ENCODE peak calls at places on chromosomes 12 and 14, in five cellular contexts. One of them, this sample, is unnamed. For H3K9me3 and H3K4me1, the result is how much of the 10 kb centered on the place peaks cover.

GRCh38 chr14:33693237-33693636 is 257.6 kb downstream of the EGLN3 start:
- DNase-seq in CD8-positive, alpha-beta memory T cell: no peak
- DNase-seq in stomach: no peak
- DNase-seq in GM23248: peak
- DNase-seq in thoracic aorta: no peak
- DNase-seq in this sample: no peak

GRCh38 chr14:89324501-89325298 is 92.3 kb downstream of the FOXN3 start:
- DNase-seq in CD8-positive, alpha-beta memory T cell: peak
- DNase-seq in stomach: no peak
- DNase-seq in GM23248: no peak
- DNase-seq in thoracic aorta: no peak
- DNase-seq in this sample: no peak

GRCh38 chr14:40413146-40413545 is 980.9 kb upstream of the FBXO33 start:
- DNase-seq in GM23248: no peak
- DNase-seq in CD8-positive, alpha-beta memory T cell: no peak
- DNase-seq in thoracic aorta: no peak
- DNase-seq in stomach: no peak
- DNase-seq in this sample: no peak

GRCh38 chr14:72688990-72689677 is 204.8 kb downstream of the DPF3 start:
- DNase-seq in GM23248: no peak
- DNase-seq in stomach: no peak
- DNase-seq in thoracic aorta: no peak
- DNase-seq in CD8-positive, alpha-beta memory T cell: no peak
- DNase-seq in this sample: no peak

GRCh38 chr12:41936333-41936732 is 208.3 kb downstream of the GXYLT1 start:
- DNase-seq in CD8-positive, alpha-beta memory T cell: no peak
- DNase-seq in GM23248: no peak
- DNase-seq in stomach: no peak
- DNase-seq in thoracic aorta: no peak
- DNase-seq in this sample: no peak

GRCh38 chr12:49505672-49506071 is 33.2 kb upstream of the KCNH3 start:
- DNase-seq in CD8-positive, alpha-beta memory T cell: no peak
- DNase-seq in GM23248: peak
- DNase-seq in stomach: no peak
- DNase-seq in thoracic aorta: no peak
- DNase-seq in this sample: no peak

GRCh38 chr12:77893918-77894317 is 63.2 kb downstream of the NAV3 start:
- DNase-seq in GM23248: no peak
- DNase-seq in stomach: peak
- DNase-seq in CD8-positive, alpha-beta memory T cell: no peak
- DNase-seq in thoracic aorta: no peak
- DNase-seq in this sample: no peak

GRCh38 chr14:50272498-50272897 is 39.5 kb downstream of the L2HGDH start:
- DNase-seq in thoracic aorta: no peak
- DNase-seq in GM23248: peak
- DNase-seq in CD8-positive, alpha-beta memory T cell: no peak
- DNase-seq in stomach: no peak
- DNase-seq in this sample: no peak

GRCh38 chr12:118850244-118850825 is 131.0 kb upstream of the SRRM4 start:
- DNase-seq in stomach: no peak
- DNase-seq in GM23248: no peak
- DNase-seq in thoracic aorta: no peak
- DNase-seq in CD8-positive, alpha-beta memory T cell: no peak
- DNase-seq in this sample: no peak

GRCh38 chr14:36238666-36239363 is 62.3 kb upstream of the PTCSC3 start:
- DNase-seq in stomach: no peak
- DNase-seq in GM23248: peak
- DNase-seq in thoracic aorta: no peak
- DNase-seq in CD8-positive, alpha-beta memory T cell: no peak
- DNase-seq in this sample: no peak

GRCh38 chr14:105398726-105399440 is 545 bp downstream of the TEX22 start:
- DNase-seq in GM23248: peak
- DNase-seq in stomach: no peak
- DNase-seq in CD8-positive, alpha-beta memory T cell: no peak
- DNase-seq in thoracic aorta: no peak
- DNase-seq in this sample: peak

GRCh38 chr12:74722709-74723108 is 185.1 kb downstream of the ATXN7L3B start:
- DNase-seq in thoracic aorta: no peak
- DNase-seq in GM23248: no peak
- DNase-seq in stomach: no peak
- DNase-seq in CD8-positive, alpha-beta memory T cell: no peak
- DNase-seq in this sample: no peak

GRCh38 chr12:121132601-121133481 is at the start of gene P2RX7:
- DNase-seq in GM23248: peak
- DNase-seq in CD8-positive, alpha-beta memory T cell: peak
- DNase-seq in thoracic aorta: peak
- DNase-seq in stomach: peak
- DNase-seq in this sample: peak

GRCh38 chr12:81722004-81722403 is 37.1 kb downstream of the PPFIA2 start:
- DNase-seq in stomach: no peak
- DNase-seq in GM23248: peak
- DNase-seq in thoracic aorta: no peak
- DNase-seq in CD8-positive, alpha-beta memory T cell: no peak
- DNase-seq in this sample: no peak

GRCh38 chr14:67942311-67942710 is 122.7 kb downstream of the RAD51B start:
- DNase-seq in stomach: no peak
- DNase-seq in thoracic aorta: no peak
- DNase-seq in GM23248: peak
- DNase-seq in CD8-positive, alpha-beta memory T cell: no peak
- DNase-seq in this sample: no peak

GRCh38 chr12:120012067-120012621 is 23.1 kb downstream of the BICDL1 start:
- DNase-seq in thoracic aorta: no peak
- DNase-seq in CD8-positive, alpha-beta memory T cell: peak
- DNase-seq in stomach: no peak
- DNase-seq in GM23248: peak
- DNase-seq in this sample: peak

GRCh38 chr14:103563089-103563620 is 395 bp downstream of the COA8 start:
- DNase-seq in GM23248: no peak
- DNase-seq in CD8-positive, alpha-beta memory T cell: no peak
- DNase-seq in stomach: peak
- DNase-seq in thoracic aorta: no peak
- DNase-seq in this sample: no peak

GRCh38 chr12:100926669-100927248 is 132.2 kb downstream of the ANO4 start:
- DNase-seq in GM23248: peak
- DNase-seq in CD8-positive, alpha-beta memory T cell: no peak
- DNase-seq in thoracic aorta: no peak
- DNase-seq in stomach: no peak
- DNase-seq in this sample: no peak

GRCh38 chr12:27896419-27896990 is 76.0 kb downstream of the PTHLH start:
- DNase-seq in thoracic aorta: no peak
- DNase-seq in GM23248: no peak
- DNase-seq in CD8-positive, alpha-beta memory T cell: no peak
- DNase-seq in stomach: no peak
- DNase-seq in this sample: no peak

GRCh38 chr12:42969357-42969756 is 379.8 kb upstream of the PRICKLE1 start:
- DNase-seq in CD8-positive, alpha-beta memory T cell: no peak
- DNase-seq in thoracic aorta: no peak
- DNase-seq in GM23248: no peak
- DNase-seq in stomach: no peak
- DNase-seq in this sample: no peak

GRCh38 chr14:74963178-74963704 is 7.8 kb upstream of the PGF start:
- DNase-seq in CD8-positive, alpha-beta memory T cell: no peak
- DNase-seq in stomach: no peak
- DNase-seq in thoracic aorta: no peak
- DNase-seq in GM23248: no peak
- DNase-seq in this sample: no peak

GRCh38 chr12:63070709-63071108 is 80.3 kb downstream of the AVPR1A start:
- DNase-seq in CD8-positive, alpha-beta memory T cell: no peak
- DNase-seq in GM23248: peak
- DNase-seq in stomach: no peak
- DNase-seq in thoracic aorta: no peak
- DNase-seq in this sample: no peak

GRCh38 chr12:120115692-120116442 is 686 bp downstream of the RAB35 start:
- DNase-seq in GM23248: peak
- DNase-seq in thoracic aorta: no peak
- DNase-seq in stomach: no peak
- DNase-seq in CD8-positive, alpha-beta memory T cell: no peak
- DNase-seq in this sample: no peak

GRCh38 chr12:115758886-115759620 is 518.4 kb downstream of the MED13L start:
- DNase-seq in GM23248: no peak
- DNase-seq in thoracic aorta: no peak
- DNase-seq in stomach: no peak
- DNase-seq in CD8-positive, alpha-beta memory T cell: no peak
- DNase-seq in this sample: no peak

GRCh38 chr14:20632448-20632830 is 9.1 kb downstream of the OR6S1 start:
- DNase-seq in thoracic aorta: no peak
- DNase-seq in CD8-positive, alpha-beta memory T cell: no peak
- DNase-seq in GM23248: peak
- DNase-seq in stomach: no peak
- DNase-seq in this sample: no peak

GRCh38 chr12:51341259-51342007 is 5.0 kb downstream of the CELA1 start:
- DNase-seq in GM23248: peak
- DNase-seq in stomach: peak
- DNase-seq in thoracic aorta: peak
- DNase-seq in CD8-positive, alpha-beta memory T cell: peak
- DNase-seq in this sample: peak

GRCh38 chr12:113818833-113819232 is 147.3 kb downstream of the RBM19 start:
- DNase-seq in stomach: no peak
- DNase-seq in thoracic aorta: no peak
- DNase-seq in GM23248: peak
- DNase-seq in CD8-positive, alpha-beta memory T cell: no peak
- DNase-seq in this sample: no peak

GRCh38 chr12:5661820-5662219 is 229.9 kb downstream of the NTF3 start:
- DNase-seq in GM23248: no peak
- DNase-seq in CD8-positive, alpha-beta memory T cell: no peak
- DNase-seq in thoracic aorta: no peak
- DNase-seq in stomach: no peak
- DNase-seq in this sample: no peak

DNA sequence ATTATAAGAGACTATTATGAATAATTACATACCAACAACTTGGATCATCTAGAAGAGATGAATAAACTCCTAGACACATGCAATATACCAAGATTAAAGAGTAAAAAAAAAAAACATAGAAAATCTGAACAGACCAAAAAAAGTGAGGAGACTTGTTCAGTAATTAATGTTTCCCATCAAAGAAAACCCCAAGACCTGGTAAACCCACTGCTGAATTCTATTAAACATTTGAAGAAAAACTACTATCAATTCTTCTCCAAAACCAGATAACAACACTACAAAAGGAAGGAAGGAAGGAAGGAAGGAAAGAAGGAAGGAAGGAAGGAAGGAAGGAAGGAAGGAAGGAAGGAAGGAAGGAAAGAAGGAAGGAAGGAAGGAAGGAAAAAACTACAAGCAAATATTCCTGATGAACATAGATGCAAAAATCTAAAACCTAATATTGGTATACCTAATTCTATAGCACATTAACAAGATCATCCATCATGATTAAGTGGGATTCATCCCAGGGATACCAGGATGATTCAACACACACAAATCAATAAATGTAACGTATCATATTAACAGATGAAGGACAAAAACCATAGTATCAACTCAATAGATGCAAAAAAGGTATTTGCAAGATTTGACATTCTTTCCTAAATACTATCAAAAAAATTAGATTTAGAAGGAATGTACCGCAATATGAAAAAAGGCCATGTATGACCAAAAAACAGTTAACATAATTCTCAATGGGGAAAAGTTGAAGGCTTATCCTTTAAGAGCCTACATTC is 445.5 kb downstream of the KCNH5 start:
- DNase-seq in CD8-positive, alpha-beta memory T cell: no peak
- DNase-seq in stomach: no peak
- DNase-seq in GM23248: no peak
- DNase-seq in thoracic aorta: no peak
- DNase-seq in this sample: no peak
- H3K9me3 ChIP-seq in CD8-positive, alpha-beta memory T cell: under half
- H3K9me3 ChIP-seq in stomach: under half
- H3K9me3 ChIP-seq in GM23248: under half
- H3K9me3 ChIP-seq in thoracic aorta: under half
- H3K9me3 ChIP-seq in this sample: under half

GRCh38 chr14:58107041-58107440 is 45.0 kb downstream of the ARMH4 start:
- DNase-seq in thoracic aorta: no peak
- DNase-seq in stomach: no peak
- DNase-seq in GM23248: no peak
- DNase-seq in CD8-positive, alpha-beta memory T cell: no peak
- DNase-seq in this sample: no peak

GRCh38 chr14:58106446-58106845 is 45.6 kb downstream of the ARMH4 start:
- DNase-seq in CD8-positive, alpha-beta memory T cell: no peak
- DNase-seq in thoracic aorta: no peak
- DNase-seq in GM23248: no peak
- DNase-seq in stomach: no peak
- DNase-seq in this sample: no peak

GRCh38 chr14:58108717-58109116 is 43.3 kb downstream of the ARMH4 start:
- DNase-seq in stomach: no peak
- DNase-seq in GM23248: no peak
- DNase-seq in CD8-positive, alpha-beta memory T cell: no peak
- DNase-seq in thoracic aorta: no peak
- DNase-seq in this sample: no peak

GRCh38 chr14:58107947-58108552 is 44.0 kb downstream of the ARMH4 start:
- DNase-seq in CD8-positive, alpha-beta memory T cell: peak
- DNase-seq in stomach: no peak
- DNase-seq in thoracic aorta: no peak
- DNase-seq in GM23248: peak
- DNase-seq in this sample: peak

DNA sequence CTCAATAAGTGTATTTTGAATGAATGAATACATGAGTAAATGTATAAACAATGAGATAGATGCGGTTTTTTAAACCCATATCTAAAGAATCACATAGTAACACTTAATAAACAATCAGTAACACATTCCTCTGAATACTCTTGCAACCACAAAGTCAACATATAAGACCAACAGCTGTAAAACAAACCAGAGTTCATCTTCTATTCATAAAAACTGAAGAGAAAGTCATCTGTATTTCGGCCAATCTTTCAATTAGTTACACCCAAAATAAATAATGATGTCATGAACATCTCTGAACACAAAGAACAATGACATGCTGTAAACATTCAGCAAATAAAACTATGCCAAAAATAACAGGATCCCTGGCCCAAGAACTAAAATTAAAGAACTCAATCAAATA is 47.2 kb downstream of the ARMH4 start:
- DNase-seq in thoracic aorta: no peak
- DNase-seq in stomach: no peak
- DNase-seq in GM23248: peak
- DNase-seq in CD8-positive, alpha-beta memory T cell: no peak
- DNase-seq in this sample: no peak
- H3K4me1 ChIP-seq in thoracic aorta: under half
- H3K4me1 ChIP-seq in stomach: under half
- H3K4me1 ChIP-seq in GM23248: under half
- H3K4me1 ChIP-seq in CD8-positive, alpha-beta memory T cell: under half
- H3K4me1 ChIP-seq in this sample: under half

DNA sequence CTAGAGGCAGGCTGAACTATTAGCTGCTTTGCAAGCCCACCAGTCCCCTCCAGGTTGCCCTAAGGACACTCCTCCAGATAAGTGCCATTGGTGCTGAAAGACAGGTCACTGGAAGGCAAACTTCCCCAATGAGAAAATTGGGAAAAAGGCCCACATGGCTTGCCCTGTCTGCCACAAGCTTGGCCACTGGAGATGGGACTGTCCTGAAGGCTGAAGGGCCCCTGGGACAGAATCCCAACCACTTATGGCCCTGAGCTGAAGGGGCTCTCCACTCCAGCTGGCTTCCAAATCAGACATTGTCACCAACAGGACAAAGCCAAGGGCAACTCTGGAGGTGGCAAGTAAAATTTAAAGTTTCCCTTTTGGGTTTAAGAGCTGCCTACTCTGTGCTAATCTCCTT is 12.2 kb upstream of the DHRS2 start:
- DNase-seq in CD8-positive, alpha-beta memory T cell: no peak
- DNase-seq in GM23248: no peak
- DNase-seq in thoracic aorta: no peak
- DNase-seq in stomach: peak
- DNase-seq in this sample: no peak
- H3K9me3 ChIP-seq in CD8-positive, alpha-beta memory T cell: under half
- H3K9me3 ChIP-seq in GM23248: under half
- H3K9me3 ChIP-seq in thoracic aorta: under half
- H3K9me3 ChIP-seq in stomach: under half
- H3K9me3 ChIP-seq in this sample: under half

GRCh38 chr12:22252057-22252456 is 82.5 kb downstream of the ST8SIA1 start:
- DNase-seq in GM23248: no peak
- DNase-seq in thoracic aorta: no peak
- DNase-seq in CD8-positive, alpha-beta memory T cell: no peak
- DNase-seq in stomach: no peak
- DNase-seq in this sample: no peak
- H3K4me1 ChIP-seq in GM23248: under half
- H3K4me1 ChIP-seq in thoracic aorta: under half
- H3K4me1 ChIP-seq in CD8-positive, alpha-beta memory T cell: under half
- H3K4me1 ChIP-seq in stomach: under half
- H3K4me1 ChIP-seq in this sample: under half

This sample was measured in CD4-positive, alpha-beta memory T cell.